ENCODE peak calls at places on chromosome 1, in seven cellular contexts. F, O, E, L, X, S and N are unnamed samples.

GRCh38 chr1:50458507-50458906 is 35.3 kb upstream of the DMRTA2 start:
- DNase-seq in F (peak; percentile 5), O (no peak), E (no peak), L (peak; percentile 9), X (no peak), S (no peak), N (no peak)

GRCh38 chr1:96060621-96061020 is 661.0 kb upstream of the PTBP2 start:
- DNase-seq in F (no peak), O (no peak), E (no peak), L (no peak), X (no peak), S (no peak), N (no peak)

GRCh38 chr1:165288301-165289120 is 68.0 kb downstream of the LMX1A start:
- DNase-seq in F (no peak), O (no peak), E (no peak), L (no peak), X (no peak), S (no peak), N (no peak)

GRCh38 chr1:78038491-78038939 is 7.3 kb upstream of the GIPC2 start:
- DNase-seq in F (no peak), O (no peak), E (peak; percentile 48), L (peak; percentile 95), X (no peak), S (no peak), N (peak; percentile 8)

GRCh38 chr1:227131193-227131592 is 187.1 kb downstream of the CDC42BPA start:
- DNase-seq in F (no peak), O (no peak), E (peak; percentile 63), L (peak; percentile 57), X (peak; percentile 6), S (no peak), N (peak; percentile 12)

GRCh38 chr1:212791676-212792395 is at the start of the genes NSL1 and TATDN3:
- DNase-seq in F (peak; percentile 82), O (peak; percentile 87), E (peak; percentile 95), L (peak; percentile 93), X (peak; percentile 86), S (peak; percentile 90), N (peak; percentile 85)

GRCh38 chr1:112074711-112075110 is 85.2 kb upstream of the KCND3 start:
- DNase-seq in F (no peak), O (no peak), E (no peak), L (no peak), X (no peak), S (no peak), N (no peak)

GRCh38 chr1:29703596-29703995 is 467.3 kb downstream of the PTPRU start:
- DNase-seq in F (no peak), O (no peak), E (peak; percentile 67), L (peak; percentile 58), X (peak; percentile 20), S (no peak), N (no peak)

GRCh38 chr1:20634594-20635084 is 1.4 kb downstream of the PINK1 start:
- DNase-seq in F (no peak), O (peak; percentile 44), E (peak; percentile 52), L (peak; percentile 31), X (no peak), S (peak; percentile 42), N (peak; percentile 39)

GRCh38 chr1:98991127-98992003 is 13.3 kb downstream of the PLPPR5 start:
- DNase-seq in F (no peak), O (no peak), E (peak; percentile 78), L (peak; percentile 79), X (peak; percentile 42), S (no peak), N (peak; percentile 92)

GRCh38 chr1:96968582-96969378 is 247.2 kb downstream of the PTBP2 start:
- DNase-seq in F (no peak), O (no peak), E (peak; percentile 66), L (peak; percentile 44), X (no peak), S (no peak), N (no peak)

GRCh38 chr1:53411541-53412152 is 47.6 kb upstream of the DMRTB1 start:
- DNase-seq in F (no peak), O (no peak), E (no peak), L (no peak), X (no peak), S (no peak), N (no peak)

GRCh38 chr1:213186168-213186567 is 135.1 kb downstream of the RPS6KC1 start:
- DNase-seq in F (no peak), O (no peak), E (no peak), L (no peak), X (no peak), S (no peak), N (no peak)

GRCh38 chr1:204262506-204263239 is 48.9 kb upstream of the GOLT1A start:
- DNase-seq in F (no peak), O (no peak), E (no peak), L (no peak), X (no peak), S (no peak), N (no peak)

GRCh38 chr1:89724369-89725015 is 91.6 kb downstream of the LRRC8C start:
- DNase-seq in F (peak; percentile 43), O (no peak), E (peak; percentile 33), L (no peak), X (no peak), S (peak; percentile 57), N (no peak)

GRCh38 chr1:219092206-219092605 is 81.5 kb upstream of the LYPLAL1 start:
- DNase-seq in F (no peak), O (no peak), E (no peak), L (peak; percentile 31), X (no peak), S (no peak), N (no peak)

GRCh38 chr1:198656500-198656932 is 17.7 kb downstream of the PTPRC start:
- DNase-seq in F (no peak), O (peak; percentile 93), E (peak; percentile 16), L (no peak), X (no peak), S (no peak), N (no peak)

GRCh38 chr1:83583351-83584014 is 415.4 kb downstream of the TTLL7 start:
- DNase-seq in F (no peak), O (no peak), E (peak; percentile 3), L (peak; percentile 28), X (peak; percentile 16), S (no peak), N (no peak)

GRCh38 chr1:52659356-52659755 is 26.4 kb downstream of the SHISAL2A start:
- DNase-seq in F (peak; percentile 52), O (no peak), E (no peak), L (no peak), X (no peak), S (no peak), N (no peak)

GRCh38 chr1:82464362-82464931 is 663.7 kb downstream of the ADGRL2 start:
- DNase-seq in F (no peak), O (no peak), E (peak; percentile 25), L (peak; percentile 97), X (no peak), S (peak; percentile 27), N (peak; percentile 95)

GRCh38 chr1:245039196-245039595 is 115.6 kb upstream of the KIF26B start:
- DNase-seq in F (no peak), O (no peak), E (no peak), L (no peak), X (no peak), S (no peak), N (no peak)

GRCh38 chr1:164785841-164786534 is 227.0 kb downstream of the PBX1 start:
- DNase-seq in F (no peak), O (no peak), E (peak; percentile 79), L (no peak), X (no peak), S (no peak), N (no peak)

GRCh38 chr1:205492201-205492667 is 12.2 kb upstream of the CDK18 start:
- DNase-seq in F (no peak), O (no peak), E (no peak), L (no peak), X (no peak), S (no peak), N (no peak)

DNA sequence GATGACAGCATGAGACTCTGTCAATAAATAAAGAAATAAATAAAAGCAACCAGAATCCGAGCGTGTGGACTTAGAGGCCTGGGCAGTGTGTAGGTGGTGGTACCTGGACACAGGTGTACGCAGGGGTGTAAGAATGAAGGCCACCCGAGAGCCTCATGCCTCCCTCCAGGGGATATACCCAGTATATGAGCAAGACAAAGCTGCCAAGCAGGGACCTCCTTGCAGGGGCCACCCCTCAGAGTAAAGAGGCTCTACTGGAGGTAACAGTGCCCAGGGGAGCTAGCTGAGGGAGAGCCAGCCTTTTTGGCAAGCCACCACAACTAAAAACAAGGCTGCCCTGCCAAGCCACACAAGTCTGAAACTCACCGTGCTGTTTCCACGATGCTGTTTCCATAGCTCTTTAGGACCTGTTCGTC is 179.2 kb upstream of the RAB4A start:
- DNase-seq in F (no peak), O (no peak), E (no peak), L (no peak), X (no peak), S (no peak), N (no peak)
- H3K4me3 ChIP-seq in F (no peak overlapping the region), O (no peak overlapping the region), E (no peak overlapping the region), L (no peak overlapping the region), X (no peak overlapping the region), S (no peak overlapping the region), N (no peak overlapping the region)

GRCh38 chr1:32470431-32470830 is 5.6 kb downstream of the ZBTB8B start:
- DNase-seq in F (no peak), O (no peak), E (peak; percentile 31), L (peak; percentile 25), X (no peak), S (no peak), N (no peak)
- TF ChIP-seq CTCF in F (no peak), O (no peak), E (no peak), L (no peak), X (no peak), S (no peak), N (no peak)

DNA sequence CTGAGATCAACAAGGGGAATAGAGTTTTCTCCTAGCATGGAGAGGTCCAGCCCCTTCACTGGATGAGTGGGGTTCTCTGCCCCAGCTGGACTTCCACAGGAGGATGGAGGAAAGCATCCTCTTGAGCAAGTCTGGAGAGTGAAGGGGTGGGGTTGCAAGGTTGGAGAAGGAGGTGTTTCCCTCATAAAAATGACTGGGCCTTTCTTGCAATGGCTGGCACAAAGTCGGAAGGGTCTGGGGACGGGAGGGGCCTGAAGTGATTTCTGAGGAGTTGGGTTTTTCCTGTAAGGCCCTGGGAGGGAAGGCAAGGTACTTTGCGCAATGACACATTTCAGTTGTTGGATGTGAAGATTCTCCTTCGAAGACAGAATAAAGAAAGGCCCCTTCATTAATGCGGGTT is 901 bp downstream of the SPATA6 start:
- DNase-seq in F (no peak), O (no peak), E (peak; percentile 27), L (peak; percentile 19), X (no peak), S (no peak), N (no peak)
- H3K4me3 ChIP-seq in F (no peak overlapping the region), O (peak overlapping the region; percentile 85), E (peak overlapping the region; percentile 74), L (peak overlapping the region; percentile 74), X (peak overlapping the region; percentile 64), S (peak overlapping the region; percentile 86), N (peak overlapping the region; percentile 72)

DNA sequence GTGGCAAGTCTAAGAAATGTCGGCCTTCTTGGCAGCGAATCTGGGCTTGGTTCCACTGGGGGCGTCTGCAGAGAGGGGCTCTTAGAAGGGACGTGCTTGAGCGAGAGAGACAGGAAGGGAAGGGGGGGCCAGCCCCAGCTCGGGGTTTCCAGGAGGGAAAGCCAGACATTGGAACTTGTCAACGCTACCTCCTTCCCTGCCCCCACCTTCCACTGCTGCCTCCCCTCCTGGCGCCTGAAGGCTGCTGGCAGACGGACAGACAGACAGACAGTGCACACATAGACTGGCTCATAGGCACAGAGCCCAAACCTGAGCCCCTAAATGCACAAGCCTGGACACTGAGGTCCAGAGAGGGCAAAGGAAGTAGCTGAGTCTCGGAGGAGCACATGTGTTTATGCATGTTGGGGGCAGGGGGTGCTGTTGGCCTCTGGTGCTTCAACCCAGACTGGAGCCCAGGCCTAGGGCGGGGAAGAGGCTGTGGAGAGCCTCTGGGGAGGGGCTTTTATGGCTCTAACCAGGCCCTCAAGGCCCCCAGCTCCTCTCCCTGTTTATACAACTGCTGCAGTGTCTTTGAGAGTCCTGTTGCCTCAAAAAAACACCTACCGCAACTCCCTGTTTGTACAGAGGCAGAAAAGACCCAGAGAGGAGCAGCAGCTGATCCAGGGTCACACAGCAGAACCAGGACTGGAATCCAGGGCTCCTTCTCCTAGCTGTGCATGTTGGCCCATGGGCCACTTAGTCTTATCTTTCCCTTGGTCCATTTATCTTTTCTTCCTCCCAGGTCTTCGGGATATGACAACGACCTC is 33.1 kb upstream of the WASF2 start:
- DNase-seq in F (no peak), O (peak; percentile 64), E (peak; percentile 59), L (peak; percentile 56), X (no peak), S (peak; percentile 68), N (no peak)
- TF ChIP-seq CTCF in F (no peak), O (peak; percentile 34), E (peak; percentile 10), L (peak; percentile 32), X (no peak), S (peak; percentile 42), N (peak; percentile 42)